ENCODE peak calls at places on chromosomes 4 and X, in four cellular contexts. One of them, this sample, is unnamed. For H3K27me3, the result is how much of the 10 kb centered on the place peaks cover.

GRCh38 chr4:169621754-169622481 is 1.5 kb downstream of the CLCN3 start:
- DNase-seq in CD8-positive, alpha-beta T cell: no peak
- DNase-seq in CD8-positive, alpha-beta memory T cell: peak
- DNase-seq in heart left ventricle: no peak
- DNase-seq in this sample: no peak

GRCh38 chr4:166421556-166422156 is 548.6 kb downstream of the TLL1 start:
- DNase-seq in heart left ventricle: no peak
- DNase-seq in CD8-positive, alpha-beta T cell: no peak
- DNase-seq in CD8-positive, alpha-beta memory T cell: no peak
- DNase-seq in this sample: no peak

GRCh38 chr4:147853706-147854105 is 121.8 kb downstream of the ARHGAP10 start:
- DNase-seq in heart left ventricle: no peak
- DNase-seq in CD8-positive, alpha-beta memory T cell: no peak
- DNase-seq in CD8-positive, alpha-beta T cell: no peak
- DNase-seq in this sample: no peak

GRCh38 chr4:138003248-138003647 is 238.9 kb downstream of the SLC7A11 start:
- DNase-seq in CD8-positive, alpha-beta T cell: no peak
- DNase-seq in CD8-positive, alpha-beta memory T cell: no peak
- DNase-seq in heart left ventricle: no peak
- DNase-seq in this sample: no peak

GRCh38 chrX:40845331-40845911 is 110.1 kb upstream of the MED14 start:
- DNase-seq in CD8-positive, alpha-beta memory T cell: no peak
- DNase-seq in heart left ventricle: peak
- DNase-seq in CD8-positive, alpha-beta T cell: no peak
- DNase-seq in this sample: no peak

GRCh38 chr4:184815046-184815877 is 10.5 kb downstream of the ACSL1 start:
- DNase-seq in heart left ventricle: peak
- DNase-seq in CD8-positive, alpha-beta T cell: no peak
- DNase-seq in CD8-positive, alpha-beta memory T cell: no peak
- DNase-seq in this sample: peak

GRCh38 chr4:13544556-13545393 is 467 bp upstream of the NKX3-2 start:
- DNase-seq in CD8-positive, alpha-beta memory T cell: no peak
- DNase-seq in CD8-positive, alpha-beta T cell: no peak
- DNase-seq in heart left ventricle: peak
- DNase-seq in this sample: peak

GRCh38 chrX:84729809-84730208 is 227.6 kb upstream of the HDX start:
- DNase-seq in CD8-positive, alpha-beta T cell: no peak
- DNase-seq in CD8-positive, alpha-beta memory T cell: peak
- DNase-seq in heart left ventricle: no peak
- DNase-seq in this sample: no peak

GRCh38 chrX:119606508-119607389 is 525 bp upstream of the NKRF start:
- DNase-seq in CD8-positive, alpha-beta memory T cell: no peak
- DNase-seq in CD8-positive, alpha-beta T cell: no peak
- DNase-seq in heart left ventricle: no peak
- DNase-seq in this sample: no peak

GRCh38 chrX:102745513-102746133 is 25.1 kb downstream of the GPRASP3 start:
- DNase-seq in heart left ventricle: no peak
- DNase-seq in CD8-positive, alpha-beta T cell: no peak
- DNase-seq in CD8-positive, alpha-beta memory T cell: peak
- DNase-seq in this sample: peak

GRCh38 chr4:2935762-2936743 is 27.2 kb downstream of the NOP14 start:
- DNase-seq in CD8-positive, alpha-beta memory T cell: no peak
- DNase-seq in CD8-positive, alpha-beta T cell: peak
- DNase-seq in heart left ventricle: no peak
- DNase-seq in this sample: peak

GRCh38 chr4:113756005-113756410 is 5.5 kb downstream of the CAMK2D start:
- DNase-seq in CD8-positive, alpha-beta T cell: no peak
- DNase-seq in heart left ventricle: no peak
- DNase-seq in CD8-positive, alpha-beta memory T cell: no peak
- DNase-seq in this sample: no peak

GRCh38 chr4:95544433-95545103 is 4.2 kb downstream of the UNC5C start:
- DNase-seq in CD8-positive, alpha-beta T cell: no peak
- DNase-seq in heart left ventricle: no peak
- DNase-seq in CD8-positive, alpha-beta memory T cell: no peak
- DNase-seq in this sample: no peak

GRCh38 chrX:150363561-150364346 is 637 bp downstream of the MAMLD1 start:
- DNase-seq in heart left ventricle: no peak
- DNase-seq in CD8-positive, alpha-beta memory T cell: peak
- DNase-seq in CD8-positive, alpha-beta T cell: no peak
- DNase-seq in this sample: no peak

GRCh38 chr4:3427706-3428446 is 13.9 kb upstream of the HGFAC start:
- DNase-seq in CD8-positive, alpha-beta T cell: no peak
- DNase-seq in heart left ventricle: no peak
- DNase-seq in CD8-positive, alpha-beta memory T cell: no peak
- DNase-seq in this sample: peak

GRCh38 chrX:12758291-12758690 is 32.9 kb upstream of the PRPS2 start:
- DNase-seq in CD8-positive, alpha-beta memory T cell: no peak
- DNase-seq in heart left ventricle: no peak
- DNase-seq in CD8-positive, alpha-beta T cell: no peak
- DNase-seq in this sample: no peak

GRCh38 chr4:89700766-89701165 is 136.2 kb downstream of the SNCA start:
- DNase-seq in heart left ventricle: no peak
- DNase-seq in CD8-positive, alpha-beta memory T cell: no peak
- DNase-seq in CD8-positive, alpha-beta T cell: no peak
- DNase-seq in this sample: no peak

GRCh38 chrX:71623105-71623450 is 4.8 kb upstream of the CXCR3 start:
- DNase-seq in heart left ventricle: no peak
- DNase-seq in CD8-positive, alpha-beta T cell: no peak
- DNase-seq in CD8-positive, alpha-beta memory T cell: no peak
- DNase-seq in this sample: no peak

GRCh38 chrX:71910526-71911022 is at the start of gene NHSL2:
- DNase-seq in CD8-positive, alpha-beta T cell: no peak
- DNase-seq in CD8-positive, alpha-beta memory T cell: no peak
- DNase-seq in heart left ventricle: peak
- DNase-seq in this sample: no peak

GRCh38 chr4:3252831-3253641 is 4.1 kb downstream of the MSANTD1 start:
- DNase-seq in CD8-positive, alpha-beta memory T cell: no peak
- DNase-seq in heart left ventricle: no peak
- DNase-seq in CD8-positive, alpha-beta T cell: no peak
- DNase-seq in this sample: peak

GRCh38 chr4:138344064-138344463 is 101.9 kb upstream of the SLC7A11 start:
- DNase-seq in heart left ventricle: no peak
- DNase-seq in CD8-positive, alpha-beta T cell: no peak
- DNase-seq in CD8-positive, alpha-beta memory T cell: no peak
- DNase-seq in this sample: no peak

GRCh38 chr4:174714393-174715211 is 114.4 kb downstream of the GLRA3 start:
- DNase-seq in CD8-positive, alpha-beta memory T cell: no peak
- DNase-seq in CD8-positive, alpha-beta T cell: no peak
- DNase-seq in heart left ventricle: no peak
- DNase-seq in this sample: no peak

GRCh38 chrX:85326234-85327059 is 53.0 kb downstream of the POF1B start:
- DNase-seq in heart left ventricle: peak
- DNase-seq in CD8-positive, alpha-beta memory T cell: no peak
- DNase-seq in CD8-positive, alpha-beta T cell: no peak
- DNase-seq in this sample: no peak

GRCh38 chrX:47918274-47918673 is 81.6 kb downstream of the ZNF81 start:
- DNase-seq in CD8-positive, alpha-beta T cell: no peak
- DNase-seq in CD8-positive, alpha-beta memory T cell: no peak
- DNase-seq in heart left ventricle: no peak
- DNase-seq in this sample: no peak

GRCh38 chrX:43940811-43941210 is 32.4 kb downstream of the NDP start:
- DNase-seq in CD8-positive, alpha-beta T cell: no peak
- DNase-seq in heart left ventricle: no peak
- DNase-seq in CD8-positive, alpha-beta memory T cell: no peak
- DNase-seq in this sample: no peak

GRCh38 chr4:84492290-84492689 is 6.8 kb downstream of the NKX6-1 start:
- DNase-seq in CD8-positive, alpha-beta memory T cell: no peak
- DNase-seq in heart left ventricle: no peak
- DNase-seq in CD8-positive, alpha-beta T cell: no peak
- DNase-seq in this sample: no peak

GRCh38 chr4:84491420-84491819 is 7.7 kb downstream of the NKX6-1 start:
- DNase-seq in CD8-positive, alpha-beta T cell: no peak
- DNase-seq in CD8-positive, alpha-beta memory T cell: no peak
- DNase-seq in heart left ventricle: no peak
- DNase-seq in this sample: no peak

GRCh38 chr4:84494518-84494917 is 4.6 kb downstream of the NKX6-1 start:
- DNase-seq in CD8-positive, alpha-beta memory T cell: no peak
- DNase-seq in heart left ventricle: no peak
- DNase-seq in CD8-positive, alpha-beta T cell: no peak
- DNase-seq in this sample: no peak

GRCh38 chr4:84492737-84493091 is 6.4 kb downstream of the NKX6-1 start:
- DNase-seq in CD8-positive, alpha-beta memory T cell: no peak
- DNase-seq in heart left ventricle: no peak
- DNase-seq in CD8-positive, alpha-beta T cell: no peak
- DNase-seq in this sample: no peak

GRCh38 chr4:84493092-84493850 is 5.8 kb downstream of the NKX6-1 start:
- DNase-seq in CD8-positive, alpha-beta T cell: no peak
- DNase-seq in CD8-positive, alpha-beta memory T cell: no peak
- DNase-seq in heart left ventricle: no peak
- DNase-seq in this sample: peak
- H3K27me3 ChIP-seq in CD8-positive, alpha-beta T cell: half or more
- H3K27me3 ChIP-seq in CD8-positive, alpha-beta memory T cell: under half
- H3K27me3 ChIP-seq in heart left ventricle: half or more
- H3K27me3 ChIP-seq in this sample: under half

GRCh38 chr4:21949073-21949457 is 493 bp upstream of the KCNIP4 start:
- DNase-seq in CD8-positive, alpha-beta memory T cell: no peak
- DNase-seq in CD8-positive, alpha-beta T cell: no peak
- DNase-seq in heart left ventricle: peak
- DNase-seq in this sample: no peak
- H3K4me3 ChIP-seq in CD8-positive, alpha-beta memory T cell: no peak
- H3K4me3 ChIP-seq in CD8-positive, alpha-beta T cell: no peak
- H3K4me3 ChIP-seq in heart left ventricle: peak
- H3K4me3 ChIP-seq in this sample: no peak

DNA sequence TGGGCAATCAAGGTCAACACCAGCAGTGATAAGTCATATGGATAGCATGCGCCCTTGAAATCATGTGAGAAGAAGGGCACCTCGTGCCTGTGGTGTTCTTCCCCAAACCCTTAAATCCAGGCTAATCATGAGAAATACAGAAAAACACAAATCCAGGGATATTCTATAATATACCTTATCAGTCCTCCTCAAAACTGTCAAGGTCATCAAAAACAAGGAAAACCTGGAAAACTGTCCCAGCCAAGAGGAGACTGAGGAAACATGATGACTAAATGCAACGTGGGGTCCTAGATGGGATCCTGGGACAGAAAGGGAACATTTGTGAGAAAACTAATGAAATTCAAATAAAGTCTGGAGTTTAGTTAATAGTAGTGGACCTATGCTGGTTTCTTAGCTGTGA is 201.8 kb upstream of the FAM9B start:
- DNase-seq in CD8-positive, alpha-beta memory T cell: no peak
- DNase-seq in CD8-positive, alpha-beta T cell: no peak
- DNase-seq in heart left ventricle: no peak
- DNase-seq in this sample: no peak
- H3K27me3 ChIP-seq in CD8-positive, alpha-beta memory T cell: under half
- H3K27me3 ChIP-seq in CD8-positive, alpha-beta T cell: under half
- H3K27me3 ChIP-seq in heart left ventricle: under half
- H3K27me3 ChIP-seq in this sample: under half

GRCh38 chrX:131789664-131790063 is 233.4 kb upstream of the STK26 start:
- DNase-seq in CD8-positive, alpha-beta T cell: no peak
- DNase-seq in CD8-positive, alpha-beta memory T cell: no peak
- DNase-seq in heart left ventricle: no peak
- DNase-seq in this sample: no peak
- H3K4me3 ChIP-seq in CD8-positive, alpha-beta T cell: no peak
- H3K4me3 ChIP-seq in CD8-positive, alpha-beta memory T cell: no peak
- H3K4me3 ChIP-seq in heart left ventricle: no peak
- H3K4me3 ChIP-seq in this sample: no peak

GRCh38 chrX:133638285-133638684 is 223.0 kb upstream of the GPC4 start:
- DNase-seq in CD8-positive, alpha-beta memory T cell: no peak
- DNase-seq in CD8-positive, alpha-beta T cell: no peak
- DNase-seq in heart left ventricle: no peak
- DNase-seq in this sample: no peak

GRCh38 chrX:133640161-133641015 is 225.1 kb upstream of the GPC4 start:
- DNase-seq in CD8-positive, alpha-beta memory T cell: no peak
- DNase-seq in CD8-positive, alpha-beta T cell: no peak
- DNase-seq in heart left ventricle: no peak
- DNase-seq in this sample: no peak

GRCh38 chrX:133639726-133640125 is 224.4 kb upstream of the GPC4 start:
- DNase-seq in CD8-positive, alpha-beta T cell: no peak
- DNase-seq in heart left ventricle: no peak
- DNase-seq in CD8-positive, alpha-beta memory T cell: no peak
- DNase-seq in this sample: peak

GRCh38 chrX:133634416-133634815 is 219.1 kb upstream of the GPC4 start:
- DNase-seq in CD8-positive, alpha-beta memory T cell: no peak
- DNase-seq in CD8-positive, alpha-beta T cell: no peak
- DNase-seq in heart left ventricle: no peak
- DNase-seq in this sample: no peak

GRCh38 chrX:133637765-133638164 is 222.5 kb upstream of the GPC4 start:
- DNase-seq in heart left ventricle: no peak
- DNase-seq in CD8-positive, alpha-beta memory T cell: no peak
- DNase-seq in CD8-positive, alpha-beta T cell: no peak
- DNase-seq in this sample: no peak
- H3K27me3 ChIP-seq in heart left ventricle: under half
- H3K27me3 ChIP-seq in CD8-positive, alpha-beta memory T cell: under half
- H3K27me3 ChIP-seq in CD8-positive, alpha-beta T cell: under half
- H3K27me3 ChIP-seq in this sample: under half

GRCh38 chr4:53196872-53197759 is 168.7 kb downstream of the SCFD2 start:
- DNase-seq in CD8-positive, alpha-beta memory T cell: peak
- DNase-seq in CD8-positive, alpha-beta T cell: no peak
- DNase-seq in heart left ventricle: no peak
- DNase-seq in this sample: no peak
- H3K4me3 ChIP-seq in CD8-positive, alpha-beta memory T cell: no peak
- H3K4me3 ChIP-seq in CD8-positive, alpha-beta T cell: no peak
- H3K4me3 ChIP-seq in heart left ventricle: no peak
- H3K4me3 ChIP-seq in this sample: no peak

GRCh38 chr4:6193399-6193798 is 7.0 kb downstream of the JAKMIP1 start:
- DNase-seq in heart left ventricle: no peak
- DNase-seq in CD8-positive, alpha-beta memory T cell: no peak
- DNase-seq in CD8-positive, alpha-beta T cell: no peak
- DNase-seq in this sample: peak
- H3K27me3 ChIP-seq in heart left ventricle: under half
- H3K27me3 ChIP-seq in CD8-positive, alpha-beta memory T cell: under half
- H3K27me3 ChIP-seq in CD8-positive, alpha-beta T cell: under half
- H3K27me3 ChIP-seq in this sample: under half

GRCh38 chr4:53432528-53433424 is 55.3 kb downstream of the FIP1L1 start:
- DNase-seq in CD8-positive, alpha-beta T cell: no peak
- DNase-seq in heart left ventricle: no peak
- DNase-seq in CD8-positive, alpha-beta memory T cell: no peak
- DNase-seq in this sample: no peak

GRCh38 chr4:53436251-53436650 is 58.8 kb downstream of the FIP1L1 start:
- DNase-seq in CD8-positive, alpha-beta memory T cell: no peak
- DNase-seq in CD8-positive, alpha-beta T cell: no peak
- DNase-seq in heart left ventricle: no peak
- DNase-seq in this sample: no peak

GRCh38 chr4:53431052-53431451 is 53.6 kb downstream of the FIP1L1 start:
- DNase-seq in heart left ventricle: no peak
- DNase-seq in CD8-positive, alpha-beta T cell: no peak
- DNase-seq in CD8-positive, alpha-beta memory T cell: peak
- DNase-seq in this sample: no peak
- H3K4me3 ChIP-seq in heart left ventricle: no peak
- H3K4me3 ChIP-seq in CD8-positive, alpha-beta T cell: no peak
- H3K4me3 ChIP-seq in CD8-positive, alpha-beta memory T cell: no peak
- H3K4me3 ChIP-seq in this sample: no peak

This sample was measured in upper lobe of left lung.